ENCODE peak calls at places on chromosomes 1 and 21, in four cellular contexts. One of them, this sample, is unnamed.

GRCh38 chr1:88175631-88176226 is 508.3 kb upstream of the PKN2 start:
- DNase-seq in GM23248: no peak
- DNase-seq in stomach: no peak
- DNase-seq in vagina: no peak
- DNase-seq in this sample: no peak

GRCh38 chr1:205970486-205970885 is 27.2 kb upstream of the SLC26A9 start:
- DNase-seq in GM23248: no peak
- DNase-seq in stomach: no peak
- DNase-seq in vagina: no peak
- DNase-seq in this sample: no peak

GRCh38 chr1:68795956-68796355 is 299.1 kb upstream of the DEPDC1 start:
- DNase-seq in stomach: no peak
- DNase-seq in GM23248: no peak
- DNase-seq in vagina: no peak
- DNase-seq in this sample: no peak

GRCh38 chr1:176786274-176786673 is 323.3 kb downstream of the PAPPA2 start:
- DNase-seq in vagina: no peak
- DNase-seq in stomach: no peak
- DNase-seq in GM23248: peak; percentile 49
- DNase-seq in this sample: no peak

GRCh38 chr1:32099426-32099825 is 8.4 kb upstream of the KPNA6 start:
- DNase-seq in vagina: no peak
- DNase-seq in stomach: no peak
- DNase-seq in GM23248: no peak
- DNase-seq in this sample: no peak

GRCh38 chr1:119778886-119779560 is 10.3 kb upstream of the HMGCS2 start:
- DNase-seq in GM23248: no peak
- DNase-seq in stomach: no peak
- DNase-seq in vagina: no peak
- DNase-seq in this sample: no peak

GRCh38 chr21:34817821-34818662 is 149.2 kb downstream of the CLIC6 start:
- DNase-seq in GM23248: no peak
- DNase-seq in stomach: no peak
- DNase-seq in vagina: no peak
- DNase-seq in this sample: no peak

GRCh38 chr1:156748670-156749428 is 2.6 kb downstream of the HDGF start:
- DNase-seq in stomach: peak; percentile 78
- DNase-seq in vagina: peak; percentile 89
- DNase-seq in GM23248: peak; percentile 66
- DNase-seq in this sample: peak; percentile 77

GRCh38 chr1:235329139-235329808 is 904 bp downstream of the GGPS1 start:
- DNase-seq in vagina: no peak
- DNase-seq in stomach: peak; percentile 48
- DNase-seq in GM23248: peak; percentile 77
- DNase-seq in this sample: peak; percentile 31

GRCh38 chr1:13730751-13731482 is 30.9 kb downstream of the PRDM2 start:
- DNase-seq in vagina: no peak
- DNase-seq in GM23248: no peak
- DNase-seq in stomach: peak; percentile 50
- DNase-seq in this sample: peak; percentile 23

GRCh38 chr1:11749203-11749689 is 12.7 kb upstream of the C1orf167 start:
- DNase-seq in stomach: peak; percentile 55
- DNase-seq in GM23248: peak; percentile 47
- DNase-seq in vagina: no peak
- DNase-seq in this sample: peak; percentile 30

GRCh38 chr1:183349201-183349711 is 68.9 kb downstream of the NMNAT2 start:
- DNase-seq in stomach: no peak
- DNase-seq in vagina: no peak
- DNase-seq in GM23248: peak; percentile 87
- DNase-seq in this sample: peak; percentile 78

GRCh38 chr1:92154934-92155333 is 62.8 kb upstream of the C1orf146 start:
- DNase-seq in stomach: no peak
- DNase-seq in GM23248: no peak
- DNase-seq in vagina: no peak
- DNase-seq in this sample: no peak

GRCh38 chr1:151130837-151131586 is 15.4 kb downstream of the SEMA6C start:
- DNase-seq in vagina: peak; percentile 97
- DNase-seq in GM23248: peak; percentile 92
- DNase-seq in stomach: peak; percentile 71
- DNase-seq in this sample: no peak

GRCh38 chr1:161864577-161864976 is 98.5 kb downstream of the ATF6 start:
- DNase-seq in vagina: no peak
- DNase-seq in GM23248: peak; percentile 51
- DNase-seq in stomach: no peak
- DNase-seq in this sample: no peak

GRCh38 chr1:240134596-240134995 is 42.9 kb downstream of the FMN2 start:
- DNase-seq in stomach: no peak
- DNase-seq in vagina: no peak
- DNase-seq in GM23248: peak; percentile 26
- DNase-seq in this sample: no peak

GRCh38 chr1:93638307-93638847 is 43.3 kb downstream of the BCAR3 start:
- DNase-seq in stomach: peak; percentile 81
- DNase-seq in vagina: no peak
- DNase-seq in GM23248: no peak
- DNase-seq in this sample: no peak

GRCh38 chr1:82503805-82504204 is 703.1 kb downstream of the ADGRL2 start:
- DNase-seq in vagina: no peak
- DNase-seq in GM23248: no peak
- DNase-seq in stomach: no peak
- DNase-seq in this sample: no peak

GRCh38 chr21:42234464-42235241 is 15.7 kb downstream of the ABCG1 start:
- DNase-seq in stomach: peak; percentile 84
- DNase-seq in vagina: no peak
- DNase-seq in GM23248: peak; percentile 58
- DNase-seq in this sample: peak; percentile 73

GRCh38 chr1:226001852-226002666 is 2.9 kb upstream of the SDE2 start:
- DNase-seq in GM23248: peak; percentile 81
- DNase-seq in vagina: peak; percentile 91
- DNase-seq in stomach: peak; percentile 53
- DNase-seq in this sample: peak; percentile 57

GRCh38 chr21:42153746-42154145 is 65.2 kb upstream of the ABCG1 start:
- DNase-seq in stomach: no peak
- DNase-seq in GM23248: no peak
- DNase-seq in vagina: no peak
- DNase-seq in this sample: no peak

GRCh38 chr1:85453640-85454194 is 11.2 kb downstream of the DDAH1 start:
- DNase-seq in stomach: no peak
- DNase-seq in vagina: no peak
- DNase-seq in GM23248: peak; percentile 39
- DNase-seq in this sample: no peak

GRCh38 chr1:105260018-105260417 is 1510.3 kb downstream of the AMY1C start:
- DNase-seq in vagina: no peak
- DNase-seq in stomach: no peak
- DNase-seq in GM23248: no peak
- DNase-seq in this sample: no peak

GRCh38 chr1:190000365-190000872 is 477.2 kb downstream of the BRINP3 start:
- DNase-seq in vagina: no peak
- DNase-seq in GM23248: no peak
- DNase-seq in stomach: no peak
- DNase-seq in this sample: no peak

GRCh38 chr1:155294520-155295182 is 6.6 kb downstream of the PKLR start:
- DNase-seq in vagina: no peak
- DNase-seq in stomach: no peak
- DNase-seq in GM23248: no peak
- DNase-seq in this sample: no peak

GRCh38 chr1:194474701-194475100 is 1288.3 kb upstream of the B3GALT2 start:
- DNase-seq in vagina: no peak
- DNase-seq in GM23248: no peak
- DNase-seq in stomach: no peak
- DNase-seq in this sample: no peak

GRCh38 chr1:204495078-204495753 is 611 bp upstream of the PIK3C2B start:
- DNase-seq in vagina: no peak
- DNase-seq in GM23248: peak; percentile 16
- DNase-seq in stomach: no peak
- DNase-seq in this sample: no peak

GRCh38 chr21:33682992-33683627 is 40.8 kb downstream of the ITSN1 start:
- DNase-seq in GM23248: peak; percentile 87
- DNase-seq in vagina: no peak
- DNase-seq in stomach: no peak
- DNase-seq in this sample: peak; percentile 51

GRCh38 chr1:158068918-158069317 is 75.5 kb downstream of the KIRREL1 start:
- DNase-seq in stomach: no peak
- DNase-seq in vagina: no peak
- DNase-seq in GM23248: peak; percentile 51
- DNase-seq in this sample: no peak

GRCh38 chr1:154593390-154593789 is 14.6 kb downstream of the ADAR start:
- DNase-seq in GM23248: no peak
- DNase-seq in stomach: no peak
- DNase-seq in vagina: no peak
- DNase-seq in this sample: no peak

GRCh38 chr1:27787895-27788294 is 14.9 kb downstream of the STX12 start:
- DNase-seq in GM23248: peak; percentile 86
- DNase-seq in stomach: no peak
- DNase-seq in vagina: no peak
- DNase-seq in this sample: no peak

GRCh38 chr1:12179638-12180121 is 12.9 kb downstream of the TNFRSF1B start:
- DNase-seq in GM23248: no peak
- DNase-seq in stomach: no peak
- DNase-seq in vagina: no peak
- DNase-seq in this sample: no peak

GRCh38 chr21:17429936-17430335 is 82.9 kb upstream of the CXADR start:
- DNase-seq in GM23248: no peak
- DNase-seq in stomach: no peak
- DNase-seq in vagina: no peak
- DNase-seq in this sample: no peak

GRCh38 chr1:92577251-92577895 is 90.6 kb upstream of the GFI1 start:
- DNase-seq in GM23248: peak; percentile 65
- DNase-seq in stomach: no peak
- DNase-seq in vagina: no peak
- DNase-seq in this sample: peak; percentile 29

GRCh38 chr21:43193088-43193650 is 24.4 kb downstream of the CRYAA start:
- DNase-seq in GM23248: no peak
- DNase-seq in vagina: peak; percentile 74
- DNase-seq in stomach: no peak
- DNase-seq in this sample: no peak

GRCh38 chr1:17819129-17819802 is 64.1 kb downstream of the ACTL8 start:
- DNase-seq in vagina: no peak
- DNase-seq in GM23248: no peak
- DNase-seq in stomach: peak; percentile 17
- DNase-seq in this sample: no peak

GRCh38 chr21:35274090-35274489 is 225.0 kb upstream of the RUNX1 start:
- DNase-seq in GM23248: no peak
- DNase-seq in stomach: no peak
- DNase-seq in vagina: no peak
- DNase-seq in this sample: no peak

GRCh38 chr1:234564035-234565029 is 45.6 kb downstream of the IRF2BP2 start:
- DNase-seq in stomach: no peak
- DNase-seq in vagina: no peak
- DNase-seq in GM23248: peak; percentile 89
- DNase-seq in this sample: peak; percentile 66

GRCh38 chr1:49358036-49358435 is 581.3 kb upstream of the BEND5 start:
- DNase-seq in stomach: no peak
- DNase-seq in GM23248: no peak
- DNase-seq in vagina: no peak
- DNase-seq in this sample: no peak

GRCh38 chr1:49351744-49352143 is 575.1 kb upstream of the BEND5 start:
- DNase-seq in vagina: no peak
- DNase-seq in stomach: no peak
- DNase-seq in GM23248: peak; percentile 26
- DNase-seq in this sample: peak; percentile 6

DNA sequence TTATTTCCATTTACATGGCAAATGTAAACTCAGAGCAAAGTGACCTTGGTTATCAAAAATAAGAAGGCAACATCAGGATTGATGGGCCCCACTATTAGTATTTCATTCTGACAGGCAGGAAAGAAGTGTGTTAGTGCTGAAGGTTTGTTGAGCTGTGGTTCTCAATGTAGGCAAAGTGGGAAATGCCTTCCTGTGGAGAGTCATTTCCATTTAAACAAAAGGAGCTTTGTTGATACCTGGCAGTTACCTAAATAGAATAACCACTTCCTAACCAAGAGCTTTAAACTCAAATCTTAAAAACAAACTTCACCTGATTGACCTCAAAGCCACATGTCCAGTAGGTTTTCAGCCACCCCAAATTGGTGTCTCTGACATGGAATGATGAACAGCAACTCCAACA is 579.9 kb upstream of the BEND5 start:
- DNase-seq in vagina: no peak
- DNase-seq in stomach: no peak
- DNase-seq in GM23248: no peak
- DNase-seq in this sample: no peak
- H3K9me3 ChIP-seq in vagina: no peaks in the 10 kb centered on the region
- H3K9me3 ChIP-seq in stomach: no peaks in the 10 kb centered on the region
- H3K9me3 ChIP-seq in GM23248: no peaks in the 10 kb centered on the region
- H3K9me3 ChIP-seq in this sample: no peaks in the 10 kb centered on the region

GRCh38 chr21:24976238-24976637 is 631.0 kb downstream of the MRPL39 start:
- DNase-seq in vagina: no peak
- DNase-seq in GM23248: no peak
- DNase-seq in stomach: no peak
- DNase-seq in this sample: no peak
- H3K9me3 ChIP-seq in vagina: no peaks in the 10 kb centered on the region
- H3K9me3 ChIP-seq in GM23248: no peaks in the 10 kb centered on the region
- H3K9me3 ChIP-seq in stomach: peaks cover 19% of the 10 kb centered on the region
- H3K9me3 ChIP-seq in this sample: peaks cover 5% of the 10 kb centered on the region

GRCh38 chr21:23593582-23593981 is 2013.7 kb downstream of the MRPL39 start:
- DNase-seq in vagina: no peak
- DNase-seq in GM23248: no peak
- DNase-seq in stomach: no peak
- DNase-seq in this sample: no peak
- H3K9me3 ChIP-seq in vagina: no peaks in the 10 kb centered on the region
- H3K9me3 ChIP-seq in GM23248: peaks cover 3% of the 10 kb centered on the region
- H3K9me3 ChIP-seq in stomach: no peaks in the 10 kb centered on the region
- H3K9me3 ChIP-seq in this sample: no peaks in the 10 kb centered on the region

GRCh38 chr1:152159144-152159543 is at the start of gene RPTN:
- DNase-seq in vagina: no peak
- DNase-seq in stomach: peak; percentile 28
- DNase-seq in GM23248: peak; percentile 39
- DNase-seq in this sample: no peak
- H3K9me3 ChIP-seq in vagina: no peaks in the 10 kb centered on the region
- H3K9me3 ChIP-seq in stomach: no peaks in the 10 kb centered on the region
- H3K9me3 ChIP-seq in GM23248: no peaks in the 10 kb centered on the region
- H3K9me3 ChIP-seq in this sample: no peaks in the 10 kb centered on the region

GRCh38 chr1:5688479-5689077 is 303.6 kb downstream of the NPHP4 start:
- DNase-seq in vagina: no peak
- DNase-seq in GM23248: no peak
- DNase-seq in stomach: no peak
- DNase-seq in this sample: no peak
- H3K9me3 ChIP-seq in vagina: no peaks in the 10 kb centered on the region
- H3K9me3 ChIP-seq in GM23248: no peaks in the 10 kb centered on the region
- H3K9me3 ChIP-seq in stomach: no peaks in the 10 kb centered on the region
- H3K9me3 ChIP-seq in this sample: no peaks in the 10 kb centered on the region

DNA sequence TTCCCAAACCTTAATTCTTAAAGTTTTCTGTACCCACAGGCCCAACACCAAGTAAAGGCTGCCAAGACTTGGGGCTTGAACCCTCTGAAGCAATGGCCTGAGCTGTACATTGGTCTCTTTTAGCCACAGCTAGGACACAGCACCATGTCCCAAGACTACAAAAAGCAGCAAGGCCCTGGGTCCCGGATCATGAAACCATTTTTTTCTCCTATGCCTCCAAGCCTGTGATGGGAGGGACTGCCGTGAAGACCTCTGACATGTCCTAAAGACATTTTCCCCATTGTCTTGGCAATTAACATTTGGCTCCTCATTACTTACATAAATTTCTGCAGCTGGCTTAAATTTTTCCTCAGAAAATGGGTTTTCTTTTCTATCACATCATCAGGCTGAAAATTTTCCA is 30.9 kb downstream of the ZNF670 start:
- DNase-seq in stomach: no peak
- DNase-seq in GM23248: no peak
- DNase-seq in vagina: no peak
- DNase-seq in this sample: no peak
- H3K9me3 ChIP-seq in stomach: peaks cover 93% of the 10 kb centered on the region
- H3K9me3 ChIP-seq in GM23248: no peaks in the 10 kb centered on the region
- H3K9me3 ChIP-seq in vagina: peaks cover 16% of the 10 kb centered on the region
- H3K9me3 ChIP-seq in this sample: peaks cover 53% of the 10 kb centered on the region

This sample was measured in MG63.